ENCODE peak calls at places on chromosomes 1 and 21, in four cellular contexts. E is IMR-90, V is heart left ventricle, A is body of pancreas. H is an unnamed sample.

GRCh38 chr1:64701886-64702285 is 43.0 kb upstream of the RAVER2 start:
- DNase-seq in E (no peak), V (no peak), A (no peak), H (no peak)

GRCh38 chr21:44498280-44498964 is 41.6 kb downstream of the KRTAP10-1 start:
- DNase-seq in E (no peak), V (no peak), A (no peak), H (no peak)

GRCh38 chr1:184890539-184890973 is 83.8 kb downstream of the NIBAN1 start:
- DNase-seq in E (peak), V (peak), A (peak), H (no peak)

GRCh38 chr1:197521118-197521739 is 253.2 kb downstream of the CRB1 start:
- DNase-seq in E (peak), V (no peak), A (no peak), H (no peak)

GRCh38 chr1:58861076-58861475 is 77.2 kb upstream of the JUN start:
- DNase-seq in E (no peak), V (no peak), A (no peak), H (no peak)

GRCh38 chr1:66788231-66788939 is 12.7 kb downstream of the INSL5 start:
- DNase-seq in E (no peak), V (no peak), A (no peak), H (no peak)

GRCh38 chr1:197955486-197956394 is 38.6 kb downstream of the LHX9 start:
- DNase-seq in E (peak), V (no peak), A (no peak), H (no peak)

GRCh38 chr1:85297855-85298629 is 21.6 kb upstream of the BCL10 start:
- DNase-seq in E (peak), V (peak), A (peak), H (no peak)

GRCh38 chr1:220300442-220301121 is 28.3 kb upstream of the RAB3GAP2 start:
- DNase-seq in E (peak), V (peak), A (peak), H (peak)

GRCh38 chr1:205575294-205575885 is 56.4 kb downstream of the ELK4 start:
- DNase-seq in E (no peak), V (peak), A (no peak), H (no peak)

GRCh38 chr1:207017615-207018559 is 14.7 kb downstream of the C1orf116 start:
- DNase-seq in E (no peak), V (no peak), A (peak), H (no peak)

GRCh38 chr1:84247425-84248220 is 53.9 kb upstream of the SAMD13 start:
- DNase-seq in E (peak), V (no peak), A (no peak), H (no peak)

GRCh38 chr1:90612033-90612432 is 105.1 kb downstream of the BARHL2 start:
- DNase-seq in E (no peak), V (no peak), A (no peak), H (no peak)

GRCh38 chr1:90616395-90616794 is 100.7 kb downstream of the BARHL2 start:
- DNase-seq in E (no peak), V (no peak), A (no peak), H (no peak)

GRCh38 chr1:90613371-90613770 is 103.7 kb downstream of the BARHL2 start:
- DNase-seq in E (no peak), V (no peak), A (no peak), H (no peak)

GRCh38 chr1:90614872-90615271 is 102.2 kb downstream of the BARHL2 start:
- DNase-seq in E (no peak), V (no peak), A (no peak), H (no peak)
- TF ChIP-seq CTCF in E (peak), V (no peak), A (no peak), H (no peak)

DNA sequence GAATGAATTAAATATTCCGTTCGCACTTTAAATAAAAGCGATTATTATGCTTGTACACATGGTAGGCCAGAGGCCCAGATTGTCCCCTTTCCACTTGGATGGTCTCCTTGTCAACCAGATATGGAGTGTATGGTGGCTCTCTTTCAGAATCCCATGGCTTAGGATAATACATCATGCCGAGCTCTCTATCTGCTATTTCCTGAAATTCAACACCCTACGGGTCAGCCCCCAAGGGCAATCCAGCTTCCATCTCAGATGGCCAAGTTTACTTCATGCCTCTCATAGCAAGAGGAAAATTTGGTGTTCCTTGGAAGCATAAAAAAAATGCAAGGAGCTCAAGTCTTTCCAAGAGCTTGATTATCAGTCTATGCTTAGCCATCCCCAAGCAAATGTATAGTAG is 25.3 kb upstream of the FMO1 start:
- DNase-seq in E (no peak), V (peak), A (no peak), H (no peak)
- H3K27ac ChIP-seq in E (peak), V (peak), A (no peak), H (peak)

GRCh38 chr1:81729818-81730217 is 70.9 kb upstream of the ADGRL2 start:
- DNase-seq in E (no peak), V (no peak), A (no peak), H (no peak)

GRCh38 chr1:81731989-81732388 is 68.7 kb upstream of the ADGRL2 start:
- DNase-seq in E (no peak), V (no peak), A (no peak), H (no peak)

GRCh38 chr1:81729239-81729638 is 71.5 kb upstream of the ADGRL2 start:
- DNase-seq in E (no peak), V (no peak), A (no peak), H (no peak)

GRCh38 chr1:81730881-81731280 is 69.9 kb upstream of the ADGRL2 start:
- DNase-seq in E (no peak), V (no peak), A (no peak), H (no peak)

DNA sequence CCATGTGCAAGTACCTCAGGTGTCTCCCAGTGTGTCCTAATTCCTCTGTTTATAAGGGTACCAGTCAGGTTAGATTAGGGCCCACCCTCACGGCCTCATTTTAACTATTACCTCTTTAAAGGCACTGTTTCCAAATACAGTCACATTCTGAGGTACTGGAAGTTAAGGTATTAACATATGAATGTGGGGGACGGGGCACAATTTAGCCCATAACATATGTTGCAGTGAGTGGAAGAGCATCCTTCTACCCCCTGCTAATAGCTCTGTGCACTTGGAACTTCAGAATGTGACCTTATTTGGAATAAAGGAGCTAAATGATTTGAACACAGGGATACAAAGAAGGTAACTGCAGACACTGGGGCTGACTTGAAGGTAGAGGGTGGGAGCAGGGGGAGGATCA is 67.3 kb upstream of the ADGRL2 start:
- DNase-seq in E (no peak), V (no peak), A (no peak), H (no peak)
- TF ChIP-seq POLR2A in E (no peak), V (no peak), A (no peak), H (no peak)

GRCh38 chr1:145849356-145850165 is 4.1 kb downstream of the NUDT17 start:
- DNase-seq in E (peak), V (no peak), A (no peak), H (no peak)
- TF ChIP-seq CTCF in E (peak), V (peak), A (no peak), H (no peak)

DNA sequence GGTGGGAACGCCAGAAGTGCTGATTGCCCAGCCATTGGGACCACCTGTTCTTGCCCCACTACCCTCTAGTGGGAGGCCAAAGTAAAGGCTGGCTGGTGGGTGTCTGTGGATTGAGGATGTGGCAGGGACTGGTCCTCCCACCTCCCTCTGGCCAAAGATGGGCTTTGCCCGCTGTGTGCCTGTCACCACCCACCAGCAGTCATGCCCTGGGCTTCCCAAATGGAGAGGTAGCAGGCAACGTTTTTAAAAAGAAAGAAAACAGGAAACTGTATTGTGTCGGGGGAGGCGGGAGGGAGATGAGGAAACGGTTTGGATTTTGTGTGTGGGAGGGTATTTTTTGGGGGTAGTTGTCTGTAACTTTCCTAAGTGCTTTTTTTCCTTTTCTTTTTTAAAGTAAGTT is 30.1 kb downstream of the SZRD1 start:
- DNase-seq in E (no peak), V (no peak), A (no peak), H (no peak)
- H3K27ac ChIP-seq in E (peak), V (no peak), A (no peak), H (peak)

DNA sequence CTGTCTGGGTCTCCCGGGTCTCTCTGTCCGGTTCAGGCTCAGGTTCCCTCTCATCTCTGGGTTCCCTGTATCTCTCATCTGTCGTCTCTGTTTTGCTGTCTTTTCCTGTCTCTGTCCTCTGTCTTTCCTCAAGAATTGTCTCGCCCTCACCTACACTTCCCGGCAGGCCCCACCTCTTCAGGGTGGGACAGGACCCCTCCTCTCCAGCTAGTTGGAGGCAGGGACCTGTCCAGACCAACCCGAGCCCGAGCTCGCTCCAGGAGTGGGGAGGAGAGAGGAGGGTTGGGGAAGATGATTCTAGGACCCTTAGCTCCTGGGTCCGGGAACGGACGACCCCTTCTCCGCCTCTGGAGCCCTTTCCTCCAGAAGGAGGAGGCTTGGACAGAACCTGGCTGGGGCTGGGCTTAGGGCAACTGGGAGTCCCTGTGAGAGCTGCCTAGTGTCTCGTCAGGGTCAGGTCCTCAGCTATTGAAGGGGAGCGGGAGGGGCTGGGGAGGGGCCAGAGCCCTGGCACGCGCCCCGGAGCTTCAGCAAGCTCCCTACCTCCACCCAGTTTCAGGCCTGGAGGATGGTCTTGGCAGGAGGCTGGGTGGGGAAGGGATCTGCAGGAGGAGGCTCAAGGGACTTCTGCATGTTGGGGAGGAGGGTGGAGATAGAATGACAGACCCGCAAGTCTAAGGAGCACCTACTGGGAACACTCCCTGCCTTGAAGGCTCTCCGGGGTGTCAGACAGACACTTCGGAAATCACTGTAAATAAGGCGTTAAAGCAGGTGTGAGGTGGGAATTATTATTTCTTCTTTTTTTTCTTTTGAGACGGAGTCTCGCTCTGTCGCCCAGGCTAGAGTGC is 26.3 kb upstream of the EPB41 start:
- DNase-seq in E (no peak), V (peak), A (peak), H (peak)
- TF ChIP-seq POLR2A in E (no peak), V (no peak), A (no peak), H (no peak)

DNA sequence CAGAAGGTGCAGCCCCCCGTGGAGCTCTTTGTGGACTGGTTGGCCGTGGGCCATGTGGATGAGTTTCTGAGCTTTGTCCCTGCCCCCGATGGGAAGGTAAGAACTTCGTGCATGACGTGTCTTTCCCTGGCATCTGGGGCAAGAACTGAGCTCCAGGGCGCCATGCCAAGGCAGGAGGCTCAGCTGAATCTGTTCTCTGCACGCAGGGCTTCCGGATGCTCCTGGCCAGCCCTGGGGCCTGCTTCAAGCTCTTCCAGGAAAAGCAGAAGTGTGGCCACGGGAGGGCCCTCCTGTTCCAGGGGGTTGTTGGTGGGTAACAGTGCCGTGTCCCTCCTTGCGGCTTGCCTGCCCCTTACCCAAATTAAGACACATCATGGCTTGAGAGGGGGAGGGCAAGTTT is 27.7 kb downstream of the PADI3 start:
- DNase-seq in E (peak), V (no peak), A (peak), H (no peak)
- TF ChIP-seq CTCF in E (no peak), V (no peak), A (no peak), H (no peak)

GRCh38 chr1:202662081-202662480 is 48.2 kb downstream of the SYT2 start:
- DNase-seq in E (no peak), V (no peak), A (no peak), H (no peak)

GRCh38 chr1:202663141-202663540 is 47.1 kb downstream of the SYT2 start:
- DNase-seq in E (no peak), V (no peak), A (no peak), H (no peak)

GRCh38 chr1:202659974-202660373 is 50.3 kb downstream of the SYT2 start:
- DNase-seq in E (no peak), V (no peak), A (no peak), H (no peak)

GRCh38 chr1:202659541-202659940 is 50.7 kb downstream of the SYT2 start:
- DNase-seq in E (no peak), V (no peak), A (no peak), H (no peak)

GRCh38 chr1:202661136-202661845 is 49.0 kb downstream of the SYT2 start:
- DNase-seq in E (no peak), V (no peak), A (no peak), H (no peak)
- H3K27ac ChIP-seq in E (no peak), V (no peak), A (no peak), H (no peak)

GRCh38 chr1:32780005-32780404 is 37.2 kb downstream of the YARS1 start:
- DNase-seq in E (no peak), V (no peak), A (no peak), H (no peak)

GRCh38 chr1:32779242-32779641 is 37.9 kb downstream of the YARS1 start:
- DNase-seq in E (no peak), V (no peak), A (no peak), H (no peak)

GRCh38 chr1:32782086-32782485 is 35.1 kb downstream of the YARS1 start:
- DNase-seq in E (no peak), V (no peak), A (no peak), H (no peak)

GRCh38 chr1:32783851-32784250 is 33.3 kb downstream of the YARS1 start:
- DNase-seq in E (no peak), V (no peak), A (no peak), H (no peak)

GRCh38 chr1:32780628-32781267 is 36.4 kb downstream of the YARS1 start:
- DNase-seq in E (no peak), V (no peak), A (no peak), H (no peak)
- TF ChIP-seq POLR2A in E (no peak), V (no peak), A (no peak), H (no peak)

DNA sequence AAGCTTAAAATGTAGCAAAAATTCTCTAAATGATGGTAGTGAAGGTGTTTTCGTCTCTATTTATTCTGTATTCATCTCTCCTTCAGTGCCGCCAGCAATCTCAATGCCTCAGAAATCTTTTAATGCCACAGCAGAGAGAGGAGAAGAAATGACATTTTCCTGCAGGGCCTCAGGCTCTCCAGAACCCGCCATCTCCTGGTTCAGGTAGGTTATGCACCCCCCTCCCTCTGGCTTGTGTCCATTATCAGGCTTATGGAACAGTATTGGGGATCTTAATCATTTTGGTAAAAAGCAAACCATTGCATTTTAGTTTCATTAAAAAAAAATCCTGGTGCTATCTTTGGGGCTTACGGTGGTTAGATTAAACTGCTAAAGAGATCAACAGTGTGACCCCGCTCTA is 326.1 kb downstream of the NCAM2 start:
- DNase-seq in E (no peak), V (no peak), A (no peak), H (no peak)
- TF ChIP-seq CTCF in E (no peak), V (no peak), A (no peak), H (no peak)